ENCODE peak calls at places on chromosomes 13 and 19, in nine cellular contexts. Y is fibroblast of pulmonary artery, L is fibroblast of mammary gland, I is glutamatergic neuron, P is osteocyte, V is ovary, H is brain microvascular endothelial cell, E is lung, Z is MCF 10A. B is an unnamed sample.

GRCh38 chr13:85313761-85314503 is 485.3 kb downstream of the SLITRK6 start:
- DNase-seq in Y (no peak), L (peak), I (no peak), P (no peak), V (no peak), H (peak), E (no peak), Z (peak), B (no peak)

GRCh38 chr19:51448011-51448744 is 10.1 kb downstream of the SIGLEC8 start:
- DNase-seq in Y (no peak), L (no peak), I (no peak), P (peak), V (no peak), H (no peak), E (no peak), Z (no peak), B (no peak)

GRCh38 chr19:30054210-30054609 is 112.2 kb downstream of the URI1 start:
- DNase-seq in Y (no peak), L (no peak), I (no peak), P (no peak), V (no peak), H (no peak), E (no peak), Z (no peak), B (no peak)

GRCh38 chr13:97068146-97068545 is 73.9 kb upstream of the OXGR1 start:
- DNase-seq in Y (no peak), L (no peak), I (no peak), P (no peak), V (no peak), H (peak), E (no peak), Z (no peak), B (no peak)

GRCh38 chr19:35427187-35427586 is 20.9 kb upstream of the FFAR2 start:
- DNase-seq in Y (no peak), L (no peak), I (no peak), P (no peak), V (no peak), H (no peak), E (no peak), Z (no peak), B (no peak)

GRCh38 chr13:24899601-24900000 is 135.6 kb downstream of the RNF17 start:
- DNase-seq in Y (no peak), L (no peak), I (no peak), P (no peak), V (no peak), H (peak), E (no peak), Z (no peak), B (no peak)

GRCh38 chr19:805600-806550 is 8.6 kb downstream of the PTBP1 start:
- DNase-seq in Y (no peak), L (no peak), I (no peak), P (no peak), V (peak), H (no peak), E (no peak), Z (no peak), B (no peak)

GRCh38 chr13:30792257-30793000 is 57.1 kb downstream of the ALOX5AP start:
- DNase-seq in Y (peak), L (peak), I (peak), P (peak), V (peak), H (peak), E (peak), Z (peak), B (no peak)

GRCh38 chr13:42350141-42350540 is 78.2 kb downstream of the AKAP11 start:
- DNase-seq in Y (no peak), L (no peak), I (no peak), P (no peak), V (no peak), H (no peak), E (no peak), Z (no peak), B (no peak)

GRCh38 chr13:97921146-97921776 is 32.2 kb upstream of the IPO5 start:
- DNase-seq in Y (no peak), L (peak), I (no peak), P (no peak), V (no peak), H (no peak), E (no peak), Z (no peak), B (no peak)

GRCh38 chr19:49565261-49565660 is 15.1 kb downstream of the NOSIP start:
- DNase-seq in Y (peak), L (no peak), I (no peak), P (no peak), V (no peak), H (no peak), E (no peak), Z (no peak), B (no peak)

GRCh38 chr19:30236587-30236986 is 135.6 kb upstream of the ZNF536 start:
- DNase-seq in Y (no peak), L (no peak), I (no peak), P (no peak), V (no peak), H (no peak), E (no peak), Z (no peak), B (no peak)

GRCh38 chr13:73602295-73602694 is 531.9 kb downstream of the KLF12 start:
- DNase-seq in Y (peak), L (peak), I (no peak), P (no peak), V (no peak), H (peak), E (no peak), Z (peak), B (no peak)

GRCh38 chr19:9953802-9954542 is 17.7 kb upstream of the OLFM2 start:
- DNase-seq in Y (no peak), L (no peak), I (no peak), P (no peak), V (no peak), H (no peak), E (no peak), Z (no peak), B (no peak)

GRCh38 chr19:55172741-55173140 is 6.3 kb upstream of the DNAAF3 start:
- DNase-seq in Y (peak), L (peak), I (no peak), P (no peak), V (no peak), H (peak), E (no peak), Z (no peak), B (no peak)
- TF ChIP-seq CTCF in Y (no peak), L (no peak), I (no peak), P (no peak), V (no peak), H (peak), E (no peak), Z (no peak), B (no peak)

GRCh38 chr19:2424686-2425621 is 2.4 kb downstream of the TIMM13 start:
- DNase-seq in Y (peak), L (peak), I (peak), P (peak), V (peak), H (peak), E (no peak), Z (no peak), B (peak)
- TF ChIP-seq CTCF in Y (peak), L (peak), I (peak), P (peak), V (peak), H (peak), E (no peak), Z (no peak), B (peak)

GRCh38 chr19:45401815-45402468 is 2.9 kb downstream of the PPP1R13L start:
- DNase-seq in Y (peak), L (no peak), I (no peak), P (no peak), V (no peak), H (no peak), E (no peak), Z (no peak), B (no peak)
- TF ChIP-seq CTCF in Y (peak), L (no peak), I (no peak), P (peak), V (no peak), H (no peak), E (no peak), Z (peak), B (no peak)

GRCh38 chr13:33799950-33800592 is 17.9 kb upstream of the RFC3 start:
- DNase-seq in Y (peak), L (peak), I (no peak), P (no peak), V (no peak), H (peak), E (no peak), Z (peak), B (no peak)
- TF ChIP-seq CTCF in Y (peak), L (peak), I (no peak), P (peak), V (no peak), H (peak), E (peak), Z (peak), B (peak)

B was measured in neural crest cell.